ENCODE peak calls at places on chromosomes 13 and 19, in eight cellular contexts. B is T-helper 2 cell; U is effector memory CD8-positive, alpha-beta T cell; R is GM23338; T is stimulated activated CD8-positive, alpha-beta memory T cell treated with anti-CD3 and anti-CD28 coated beads, Interleukin-4, amount 100 ng/mL, for 48 hours; D is endothelial cell; M is activated CD8-positive, alpha-beta memory T cell treated with anti-CD3 and anti-CD28 coated beads for 24 hours; G is PC-9. L is an unnamed sample.
A peak's percentile ranks its signal among the peaks of the same experiment; 100 is the strongest.

GRCh38 chr13:105196052-105196451 is 1339.4 kb downstream of the EFNB2 start:
- DNase-seq in B (no peak), U (no peak), R (peak; percentile 86), T (no peak), D (no peak), M (no peak), G (peak; percentile 58), L (peak; percentile 63)

GRCh38 chr19:22052644-22053013 is 345 bp downstream of the ZNF257 start:
- DNase-seq in B (no peak), U (peak; percentile 0), R (no peak), T (no peak), D (no peak), M (no peak), G (no peak), L (no peak)

GRCh38 chr19:17394891-17395415 is 957 bp upstream of the CCDC194 start:
- DNase-seq in B (peak; percentile 24), U (peak; percentile 52), R (peak; percentile 97), T (peak; percentile 89), D (peak; percentile 71), M (peak; percentile 83), G (no peak), L (peak; percentile 41)

GRCh38 chr13:43831088-43831487 is 44.3 kb upstream of the ENOX1 start:
- DNase-seq in B (no peak), U (no peak), R (no peak), T (no peak), D (no peak), M (no peak), G (no peak), L (no peak)

GRCh38 chr13:113965383-113965874 is 8.4 kb downstream of the C13orf46 start:
- DNase-seq in B (no peak), U (no peak), R (no peak), T (no peak), D (no peak), M (no peak), G (no peak), L (no peak)

GRCh38 chr19:5974721-5975387 is 3.1 kb downstream of the RANBP3 start:
- DNase-seq in B (no peak), U (no peak), R (no peak), T (peak; percentile 58), D (no peak), M (no peak), G (no peak), L (no peak)

GRCh38 chr19:7606289-7606688 is 10.6 kb downstream of the CAMSAP3 start:
- DNase-seq in B (no peak), U (no peak), R (no peak), T (no peak), D (no peak), M (no peak), G (no peak), L (no peak)

GRCh38 chr13:84571264-84571663 is 689.0 kb upstream of the SLITRK1 start:
- DNase-seq in B (no peak), U (no peak), R (peak; percentile 52), T (no peak), D (no peak), M (no peak), G (no peak), L (no peak)

GRCh38 chr19:51607077-51607476 is 23.1 kb downstream of the SIGLEC5 start:
- DNase-seq in B (no peak), U (no peak), R (no peak), T (peak; percentile 62), D (no peak), M (no peak), G (no peak), L (no peak)

GRCh38 chr19:47609885-47610545 is 1.1 kb downstream of the BICRA start:
- DNase-seq in B (peak; percentile 46), U (peak; percentile 39), R (peak; percentile 79), T (peak; percentile 60), D (peak; percentile 56), M (peak; percentile 71), G (no peak), L (peak; percentile 64)

GRCh38 chr19:18539372-18539771 is 4.0 kb downstream of the FKBP8 start:
- DNase-seq in B (no peak), U (no peak), R (no peak), T (no peak), D (no peak), M (no peak), G (no peak), L (no peak)

GRCh38 chr19:14002571-14003278 is 3.4 kb downstream of the RFX1 start:
- DNase-seq in B (peak; percentile 52), U (no peak), R (no peak), T (peak; percentile 39), D (no peak), M (peak; percentile 69), G (no peak), L (no peak)

GRCh38 chr13:33639640-33640080 is 178.3 kb upstream of the RFC3 start:
- DNase-seq in B (no peak), U (no peak), R (no peak), T (peak; percentile 67), D (no peak), M (no peak), G (peak; percentile 42), L (no peak)

L was measured in SJCRH30.